ENCODE peak calls at places on chromosomes 11 and 22, in eight cellular contexts. One of them, this sample, is unnamed.

GRCh38 chr11:113407163-113407562 is 19.6 kb downstream of the ANKK1 start:
- DNase-seq in CD4-positive, alpha-beta T cell: no peak
- DNase-seq in T follicular helper cell: no peak
- DNase-seq in stimulated activated CD8-positive, alpha-beta memory T cell treated with anti-CD3 and anti-CD28 coated beads, Interleukin-4, amount 100 ng/mL, for 4 hours: no peak
- DNase-seq in lower lobe of right lung: no peak
- DNase-seq in epithelial cell of esophagus: no peak
- DNase-seq in pancreas: no peak
- DNase-seq in B cell: no peak
- DNase-seq in this sample: no peak

GRCh38 chr11:32466279-32466915 is 31.1 kb upstream of the WT1 start:
- DNase-seq in CD4-positive, alpha-beta T cell: no peak
- DNase-seq in T follicular helper cell: no peak
- DNase-seq in stimulated activated CD8-positive, alpha-beta memory T cell treated with anti-CD3 and anti-CD28 coated beads, Interleukin-4, amount 100 ng/mL, for 4 hours: no peak
- DNase-seq in lower lobe of right lung: no peak
- DNase-seq in epithelial cell of esophagus: no peak
- DNase-seq in pancreas: no peak
- DNase-seq in B cell: no peak
- DNase-seq in this sample: no peak

GRCh38 chr11:1482581-1483444 is 3.8 kb downstream of the MOB2 start:
- DNase-seq in CD4-positive, alpha-beta T cell: no peak
- DNase-seq in T follicular helper cell: no peak
- DNase-seq in stimulated activated CD8-positive, alpha-beta memory T cell treated with anti-CD3 and anti-CD28 coated beads, Interleukin-4, amount 100 ng/mL, for 4 hours: no peak
- DNase-seq in lower lobe of right lung: peak; percentile 67
- DNase-seq in epithelial cell of esophagus: no peak
- DNase-seq in pancreas: no peak
- DNase-seq in B cell: no peak
- DNase-seq in this sample: no peak

GRCh38 chr11:63132985-63133775 is 10.8 kb downstream of the SLC22A24 start:
- DNase-seq in CD4-positive, alpha-beta T cell: no peak
- DNase-seq in T follicular helper cell: no peak
- DNase-seq in stimulated activated CD8-positive, alpha-beta memory T cell treated with anti-CD3 and anti-CD28 coated beads, Interleukin-4, amount 100 ng/mL, for 4 hours: no peak
- DNase-seq in lower lobe of right lung: no peak
- DNase-seq in epithelial cell of esophagus: no peak
- DNase-seq in pancreas: peak; percentile 62
- DNase-seq in B cell: no peak
- DNase-seq in this sample: no peak

GRCh38 chr22:46373838-46374662 is 38.5 kb downstream of the TRMU start:
- DNase-seq in CD4-positive, alpha-beta T cell: no peak
- DNase-seq in T follicular helper cell: no peak
- DNase-seq in stimulated activated CD8-positive, alpha-beta memory T cell treated with anti-CD3 and anti-CD28 coated beads, Interleukin-4, amount 100 ng/mL, for 4 hours: no peak
- DNase-seq in lower lobe of right lung: no peak
- DNase-seq in epithelial cell of esophagus: no peak
- DNase-seq in pancreas: no peak
- DNase-seq in B cell: no peak
- DNase-seq in this sample: no peak

GRCh38 chr11:104582431-104582830 is 315.8 kb downstream of the CASP12 start:
- DNase-seq in CD4-positive, alpha-beta T cell: no peak
- DNase-seq in T follicular helper cell: no peak
- DNase-seq in stimulated activated CD8-positive, alpha-beta memory T cell treated with anti-CD3 and anti-CD28 coated beads, Interleukin-4, amount 100 ng/mL, for 4 hours: no peak
- DNase-seq in lower lobe of right lung: no peak
- DNase-seq in epithelial cell of esophagus: no peak
- DNase-seq in pancreas: no peak
- DNase-seq in B cell: no peak
- DNase-seq in this sample: no peak

GRCh38 chr11:46465683-46466082 is 74.1 kb upstream of the CHRM4 start:
- DNase-seq in CD4-positive, alpha-beta T cell: no peak
- DNase-seq in T follicular helper cell: no peak
- DNase-seq in stimulated activated CD8-positive, alpha-beta memory T cell treated with anti-CD3 and anti-CD28 coated beads, Interleukin-4, amount 100 ng/mL, for 4 hours: no peak
- DNase-seq in lower lobe of right lung: no peak
- DNase-seq in epithelial cell of esophagus: no peak
- DNase-seq in pancreas: no peak
- DNase-seq in B cell: no peak
- DNase-seq in this sample: no peak

GRCh38 chr22:21015051-21016006 is at the start of gene P2RX6:
- DNase-seq in CD4-positive, alpha-beta T cell: no peak
- DNase-seq in T follicular helper cell: no peak
- DNase-seq in stimulated activated CD8-positive, alpha-beta memory T cell treated with anti-CD3 and anti-CD28 coated beads, Interleukin-4, amount 100 ng/mL, for 4 hours: no peak
- DNase-seq in lower lobe of right lung: no peak
- DNase-seq in epithelial cell of esophagus: no peak
- DNase-seq in pancreas: no peak
- DNase-seq in B cell: no peak
- DNase-seq in this sample: no peak

GRCh38 chr11:71481101-71481960 is 28.3 kb downstream of the NADSYN1 start:
- DNase-seq in CD4-positive, alpha-beta T cell: no peak
- DNase-seq in T follicular helper cell: no peak
- DNase-seq in stimulated activated CD8-positive, alpha-beta memory T cell treated with anti-CD3 and anti-CD28 coated beads, Interleukin-4, amount 100 ng/mL, for 4 hours: no peak
- DNase-seq in lower lobe of right lung: no peak
- DNase-seq in epithelial cell of esophagus: peak; percentile 67
- DNase-seq in pancreas: no peak
- DNase-seq in B cell: no peak
- DNase-seq in this sample: no peak

GRCh38 chr11:123083623-123084029 is 21.7 kb upstream of the HSPA8 start:
- DNase-seq in CD4-positive, alpha-beta T cell: peak; percentile 68
- DNase-seq in T follicular helper cell: peak; percentile 73
- DNase-seq in stimulated activated CD8-positive, alpha-beta memory T cell treated with anti-CD3 and anti-CD28 coated beads, Interleukin-4, amount 100 ng/mL, for 4 hours: peak; percentile 21
- DNase-seq in lower lobe of right lung: no peak
- DNase-seq in epithelial cell of esophagus: peak; percentile 95
- DNase-seq in pancreas: peak; percentile 71
- DNase-seq in B cell: no peak
- DNase-seq in this sample: peak; percentile 65

GRCh38 chr11:2864890-2865289 is 20.7 kb downstream of the CDKN1C start:
- DNase-seq in CD4-positive, alpha-beta T cell: no peak
- DNase-seq in T follicular helper cell: no peak
- DNase-seq in stimulated activated CD8-positive, alpha-beta memory T cell treated with anti-CD3 and anti-CD28 coated beads, Interleukin-4, amount 100 ng/mL, for 4 hours: no peak
- DNase-seq in lower lobe of right lung: no peak
- DNase-seq in epithelial cell of esophagus: no peak
- DNase-seq in pancreas: no peak
- DNase-seq in B cell: no peak
- DNase-seq in this sample: no peak

GRCh38 chr11:86869966-86870570 is 69.7 kb downstream of the PRSS23 start:
- DNase-seq in CD4-positive, alpha-beta T cell: peak; percentile 35
- DNase-seq in T follicular helper cell: peak; percentile 1
- DNase-seq in stimulated activated CD8-positive, alpha-beta memory T cell treated with anti-CD3 and anti-CD28 coated beads, Interleukin-4, amount 100 ng/mL, for 4 hours: no peak
- DNase-seq in lower lobe of right lung: no peak
- DNase-seq in epithelial cell of esophagus: peak; percentile 54
- DNase-seq in pancreas: peak; percentile 41
- DNase-seq in B cell: peak; percentile 17
- DNase-seq in this sample: peak; percentile 76

GRCh38 chr22:37629928-37630327 is 9.5 kb upstream of the SH3BP1 start:
- DNase-seq in CD4-positive, alpha-beta T cell: no peak
- DNase-seq in T follicular helper cell: no peak
- DNase-seq in stimulated activated CD8-positive, alpha-beta memory T cell treated with anti-CD3 and anti-CD28 coated beads, Interleukin-4, amount 100 ng/mL, for 4 hours: no peak
- DNase-seq in lower lobe of right lung: no peak
- DNase-seq in epithelial cell of esophagus: no peak
- DNase-seq in pancreas: no peak
- DNase-seq in B cell: no peak
- DNase-seq in this sample: no peak

GRCh38 chr11:118892515-118892914 is 8.8 kb downstream of the CXCR5 start:
- DNase-seq in CD4-positive, alpha-beta T cell: peak; percentile 70
- DNase-seq in T follicular helper cell: peak; percentile 60
- DNase-seq in stimulated activated CD8-positive, alpha-beta memory T cell treated with anti-CD3 and anti-CD28 coated beads, Interleukin-4, amount 100 ng/mL, for 4 hours: no peak
- DNase-seq in lower lobe of right lung: no peak
- DNase-seq in epithelial cell of esophagus: no peak
- DNase-seq in pancreas: peak; percentile 87
- DNase-seq in B cell: peak; percentile 63
- DNase-seq in this sample: peak; percentile 90

GRCh38 chr11:122656073-122656630 is 630 bp downstream of the UBASH3B start:
- DNase-seq in CD4-positive, alpha-beta T cell: peak; percentile 48
- DNase-seq in T follicular helper cell: peak; percentile 15
- DNase-seq in stimulated activated CD8-positive, alpha-beta memory T cell treated with anti-CD3 and anti-CD28 coated beads, Interleukin-4, amount 100 ng/mL, for 4 hours: no peak
- DNase-seq in lower lobe of right lung: peak; percentile 75
- DNase-seq in epithelial cell of esophagus: peak; percentile 67
- DNase-seq in pancreas: peak; percentile 53
- DNase-seq in B cell: peak; percentile 61
- DNase-seq in this sample: peak; percentile 72

GRCh38 chr22:24189249-24190158 is 8.2 kb downstream of the SUSD2 start:
- DNase-seq in CD4-positive, alpha-beta T cell: no peak
- DNase-seq in T follicular helper cell: no peak
- DNase-seq in stimulated activated CD8-positive, alpha-beta memory T cell treated with anti-CD3 and anti-CD28 coated beads, Interleukin-4, amount 100 ng/mL, for 4 hours: no peak
- DNase-seq in lower lobe of right lung: peak; percentile 92
- DNase-seq in epithelial cell of esophagus: peak; percentile 57
- DNase-seq in pancreas: peak; percentile 57
- DNase-seq in B cell: peak; percentile 40
- DNase-seq in this sample: peak; percentile 50

GRCh38 chr11:15775051-15775541 is 581.2 kb downstream of the SOX6 start:
- DNase-seq in CD4-positive, alpha-beta T cell: no peak
- DNase-seq in T follicular helper cell: no peak
- DNase-seq in stimulated activated CD8-positive, alpha-beta memory T cell treated with anti-CD3 and anti-CD28 coated beads, Interleukin-4, amount 100 ng/mL, for 4 hours: no peak
- DNase-seq in lower lobe of right lung: no peak
- DNase-seq in epithelial cell of esophagus: no peak
- DNase-seq in pancreas: no peak
- DNase-seq in B cell: no peak
- DNase-seq in this sample: no peak

GRCh38 chr22:37607010-37607911 is 1.4 kb upstream of the GGA1 start:
- DNase-seq in CD4-positive, alpha-beta T cell: peak; percentile 93
- DNase-seq in T follicular helper cell: peak; percentile 90
- DNase-seq in stimulated activated CD8-positive, alpha-beta memory T cell treated with anti-CD3 and anti-CD28 coated beads, Interleukin-4, amount 100 ng/mL, for 4 hours: peak; percentile 85
- DNase-seq in lower lobe of right lung: peak; percentile 92
- DNase-seq in epithelial cell of esophagus: peak; percentile 93
- DNase-seq in pancreas: peak; percentile 94
- DNase-seq in B cell: peak; percentile 93
- DNase-seq in this sample: peak; percentile 93

GRCh38 chr11:4072668-4073285 is 21.8 kb upstream of the RRM1 start:
- DNase-seq in CD4-positive, alpha-beta T cell: no peak
- DNase-seq in T follicular helper cell: peak; percentile 42
- DNase-seq in stimulated activated CD8-positive, alpha-beta memory T cell treated with anti-CD3 and anti-CD28 coated beads, Interleukin-4, amount 100 ng/mL, for 4 hours: no peak
- DNase-seq in lower lobe of right lung: no peak
- DNase-seq in epithelial cell of esophagus: peak; percentile 82
- DNase-seq in pancreas: peak; percentile 47
- DNase-seq in B cell: peak; percentile 76
- DNase-seq in this sample: no peak

GRCh38 chr22:49847751-49848689 is 5.6 kb upstream of the ZBED4 start:
- DNase-seq in CD4-positive, alpha-beta T cell: no peak
- DNase-seq in T follicular helper cell: no peak
- DNase-seq in stimulated activated CD8-positive, alpha-beta memory T cell treated with anti-CD3 and anti-CD28 coated beads, Interleukin-4, amount 100 ng/mL, for 4 hours: no peak
- DNase-seq in lower lobe of right lung: peak; percentile 77
- DNase-seq in epithelial cell of esophagus: no peak
- DNase-seq in pancreas: peak; percentile 51
- DNase-seq in B cell: no peak
- DNase-seq in this sample: no peak

GRCh38 chr11:108494182-108494581 is 4.0 kb downstream of the POGLUT3 start:
- DNase-seq in CD4-positive, alpha-beta T cell: no peak
- DNase-seq in T follicular helper cell: no peak
- DNase-seq in stimulated activated CD8-positive, alpha-beta memory T cell treated with anti-CD3 and anti-CD28 coated beads, Interleukin-4, amount 100 ng/mL, for 4 hours: no peak
- DNase-seq in lower lobe of right lung: no peak
- DNase-seq in epithelial cell of esophagus: no peak
- DNase-seq in pancreas: no peak
- DNase-seq in B cell: no peak
- DNase-seq in this sample: no peak

GRCh38 chr11:6681949-6682348 is 1.2 kb downstream of the MRPL17 start:
- DNase-seq in CD4-positive, alpha-beta T cell: no peak
- DNase-seq in T follicular helper cell: no peak
- DNase-seq in stimulated activated CD8-positive, alpha-beta memory T cell treated with anti-CD3 and anti-CD28 coated beads, Interleukin-4, amount 100 ng/mL, for 4 hours: no peak
- DNase-seq in lower lobe of right lung: no peak
- DNase-seq in epithelial cell of esophagus: peak; percentile 15
- DNase-seq in pancreas: no peak
- DNase-seq in B cell: no peak
- DNase-seq in this sample: no peak

GRCh38 chr11:112159098-112159761 is 4.7 kb downstream of the IL18 start:
- DNase-seq in CD4-positive, alpha-beta T cell: no peak
- DNase-seq in T follicular helper cell: no peak
- DNase-seq in stimulated activated CD8-positive, alpha-beta memory T cell treated with anti-CD3 and anti-CD28 coated beads, Interleukin-4, amount 100 ng/mL, for 4 hours: no peak
- DNase-seq in lower lobe of right lung: no peak
- DNase-seq in epithelial cell of esophagus: no peak
- DNase-seq in pancreas: no peak
- DNase-seq in B cell: no peak
- DNase-seq in this sample: no peak

GRCh38 chr11:10623797-10624761 is 55.6 kb upstream of the LYVE1 start:
- DNase-seq in CD4-positive, alpha-beta T cell: no peak
- DNase-seq in T follicular helper cell: no peak
- DNase-seq in stimulated activated CD8-positive, alpha-beta memory T cell treated with anti-CD3 and anti-CD28 coated beads, Interleukin-4, amount 100 ng/mL, for 4 hours: no peak
- DNase-seq in lower lobe of right lung: peak; percentile 80
- DNase-seq in epithelial cell of esophagus: no peak
- DNase-seq in pancreas: no peak
- DNase-seq in B cell: no peak
- DNase-seq in this sample: no peak

GRCh38 chr11:116691779-116692178 is 81.0 kb downstream of the BUD13 start:
- DNase-seq in CD4-positive, alpha-beta T cell: peak; percentile 61
- DNase-seq in T follicular helper cell: peak; percentile 28
- DNase-seq in stimulated activated CD8-positive, alpha-beta memory T cell treated with anti-CD3 and anti-CD28 coated beads, Interleukin-4, amount 100 ng/mL, for 4 hours: peak; percentile 32
- DNase-seq in lower lobe of right lung: peak; percentile 54
- DNase-seq in epithelial cell of esophagus: peak; percentile 44
- DNase-seq in pancreas: no peak
- DNase-seq in B cell: peak; percentile 65
- DNase-seq in this sample: peak; percentile 30

GRCh38 chr11:32435947-32436750 is 810 bp upstream of the WT1 start:
- DNase-seq in CD4-positive, alpha-beta T cell: no peak
- DNase-seq in T follicular helper cell: no peak
- DNase-seq in stimulated activated CD8-positive, alpha-beta memory T cell treated with anti-CD3 and anti-CD28 coated beads, Interleukin-4, amount 100 ng/mL, for 4 hours: no peak
- DNase-seq in lower lobe of right lung: no peak
- DNase-seq in epithelial cell of esophagus: no peak
- DNase-seq in pancreas: no peak
- DNase-seq in B cell: no peak
- DNase-seq in this sample: no peak

GRCh38 chr11:12167098-12167999 is 57.0 kb downstream of the MICAL2 start:
- DNase-seq in CD4-positive, alpha-beta T cell: no peak
- DNase-seq in T follicular helper cell: no peak
- DNase-seq in stimulated activated CD8-positive, alpha-beta memory T cell treated with anti-CD3 and anti-CD28 coated beads, Interleukin-4, amount 100 ng/mL, for 4 hours: no peak
- DNase-seq in lower lobe of right lung: no peak
- DNase-seq in epithelial cell of esophagus: peak; percentile 97
- DNase-seq in pancreas: no peak
- DNase-seq in B cell: no peak
- DNase-seq in this sample: peak; percentile 80